ENCODE peak calls at places on chromosome 19, in ten cellular contexts. Q is neural progenitor cell; K is psoas muscle; O is mucosa of descending colon; D is tibial artery; R is left ventricle myocardium inferior; N is kidney; G is naive thymus-derived CD4-positive, alpha-beta T cell; X is heart right ventricle; B is body of pancreas. Y is an unnamed sample.

GRCh38 chr19:6239871-6240676 is 39.7 kb downstream of the MLLT1 start:
- DNase-seq in Q (peak; percentile 49), K (peak; percentile 47), O (no peak), D (no peak), R (peak; percentile 11), N (no peak), G (no peak), X (no peak), B (no peak), Y (no peak)

GRCh38 chr19:13968999-13969398 is 16.7 kb downstream of the DCAF15 start:
- DNase-seq in Q (no peak), K (no peak), O (no peak), D (no peak), R (no peak), N (no peak), G (no peak), X (no peak), B (no peak), Y (no peak)

GRCh38 chr19:29663861-29664752 is 1.2 kb upstream of the PLEKHF1 start:
- DNase-seq in Q (no peak), K (no peak), O (no peak), D (peak; percentile 69), R (no peak), N (peak; percentile 68), G (no peak), X (no peak), B (no peak), Y (no peak)

GRCh38 chr19:7226749-7227148 is 67.5 kb downstream of the INSR start:
- DNase-seq in Q (no peak), K (no peak), O (no peak), D (no peak), R (no peak), N (no peak), G (no peak), X (no peak), B (no peak), Y (no peak)

GRCh38 chr19:747432-748273 is 3.3 kb upstream of the MISP start:
- DNase-seq in Q (no peak), K (no peak), O (no peak), D (no peak), R (no peak), N (no peak), G (no peak), X (no peak), B (no peak), Y (no peak)

GRCh38 chr19:29665215-29665825 is at the start of gene PLEKHF1:
- DNase-seq in Q (peak; percentile 93), K (peak; percentile 97), O (peak; percentile 94), D (peak; percentile 95), R (peak; percentile 94), N (peak; percentile 97), G (peak; percentile 88), X (peak; percentile 94), B (peak; percentile 89), Y (peak; percentile 85)

GRCh38 chr19:35879770-35880317 is 11.5 kb downstream of the APLP1 start:
- DNase-seq in Q (peak; percentile 98), K (peak; percentile 94), O (peak; percentile 96), D (peak; percentile 87), R (peak; percentile 92), N (peak; percentile 95), G (peak; percentile 69), X (peak; percentile 93), B (peak; percentile 97), Y (peak; percentile 94)

GRCh38 chr19:9847087-9847671 is 12.1 kb downstream of the PIN1 start:
- DNase-seq in Q (peak; percentile 56), K (peak; percentile 67), O (peak; percentile 37), D (peak; percentile 78), R (no peak), N (no peak), G (no peak), X (no peak), B (peak; percentile 58), Y (peak; percentile 93)

GRCh38 chr19:33683881-33684549 is 62.3 kb downstream of the CHST8 start:
- DNase-seq in Q (peak; percentile 94), K (no peak), O (peak; percentile 13), D (no peak), R (no peak), N (peak; percentile 75), G (no peak), X (peak; percentile 33), B (peak; percentile 39), Y (peak; percentile 58)

GRCh38 chr19:50258918-50259372 is 55.5 kb downstream of the MYH14 start:
- DNase-seq in Q (peak; percentile 57), K (peak; percentile 74), O (peak; percentile 35), D (no peak), R (no peak), N (peak; percentile 70), G (no peak), X (peak; percentile 23), B (peak; percentile 3), Y (peak; percentile 42)

GRCh38 chr19:31149306-31149975 is 199.8 kb downstream of the TSHZ3 start:
- DNase-seq in Q (peak; percentile 56), K (no peak), O (no peak), D (no peak), R (no peak), N (no peak), G (no peak), X (no peak), B (no peak), Y (peak; percentile 26)

GRCh38 chr19:2254052-2254872 is 2.0 kb downstream of the JSRP1 start:
- DNase-seq in Q (peak; percentile 84), K (no peak), O (no peak), D (no peak), R (no peak), N (peak; percentile 80), G (no peak), X (no peak), B (no peak), Y (no peak)

GRCh38 chr19:36420961-36421748 is 2.7 kb upstream of the ZFP82 start:
- DNase-seq in Q (peak; percentile 15), K (no peak), O (no peak), D (peak; percentile 64), R (peak; percentile 23), N (peak; percentile 61), G (no peak), X (peak; percentile 54), B (no peak), Y (no peak)

GRCh38 chr19:45913874-45914830 is at the start of gene NANOS2:
- DNase-seq in Q (peak; percentile 84), K (peak; percentile 58), O (no peak), D (no peak), R (no peak), N (no peak), G (no peak), X (peak; percentile 34), B (no peak), Y (peak; percentile 48)

GRCh38 chr19:47049307-47049700 is 880 bp upstream of the TMEM160 start:
- DNase-seq in Q (peak; percentile 27), K (no peak), O (no peak), D (no peak), R (no peak), N (no peak), G (no peak), X (no peak), B (no peak), Y (peak; percentile 53)

GRCh38 chr19:11182994-11183393 is 14.4 kb downstream of the KANK2 start:
- DNase-seq in Q (no peak), K (no peak), O (no peak), D (no peak), R (no peak), N (no peak), G (no peak), X (no peak), B (no peak), Y (no peak)
- H3K36me3 ChIP-seq in Q (no peaks in the 10 kb centered on the region), K (no peaks in the 10 kb centered on the region), O (no peaks in the 10 kb centered on the region), D (peaks cover 36% of the 10 kb centered on the region), R (peaks cover 72% of the 10 kb centered on the region), N (peaks cover 2% of the 10 kb centered on the region), G (no peaks in the 10 kb centered on the region), X (peaks cover 77% of the 10 kb centered on the region), B (no peaks in the 10 kb centered on the region), Y (peaks cover 40% of the 10 kb centered on the region)

GRCh38 chr19:57773488-57773887 is 4.0 kb downstream of the ZNF586 start:
- DNase-seq in Q (no peak), K (no peak), O (no peak), D (no peak), R (no peak), N (no peak), G (no peak), X (no peak), B (no peak), Y (no peak)
- H3K36me3 ChIP-seq in Q (no peaks in the 10 kb centered on the region), K (peaks cover 14% of the 10 kb centered on the region), O (peaks cover 3% of the 10 kb centered on the region), D (peaks cover 84% of the 10 kb centered on the region), R (peaks cover 80% of the 10 kb centered on the region), N (peaks cover 9% of the 10 kb centered on the region), G (peaks cover 69% of the 10 kb centered on the region), X (peaks cover 75% of the 10 kb centered on the region), B (peaks cover 9% of the 10 kb centered on the region), Y (peaks cover 70% of the 10 kb centered on the region)

DNA sequence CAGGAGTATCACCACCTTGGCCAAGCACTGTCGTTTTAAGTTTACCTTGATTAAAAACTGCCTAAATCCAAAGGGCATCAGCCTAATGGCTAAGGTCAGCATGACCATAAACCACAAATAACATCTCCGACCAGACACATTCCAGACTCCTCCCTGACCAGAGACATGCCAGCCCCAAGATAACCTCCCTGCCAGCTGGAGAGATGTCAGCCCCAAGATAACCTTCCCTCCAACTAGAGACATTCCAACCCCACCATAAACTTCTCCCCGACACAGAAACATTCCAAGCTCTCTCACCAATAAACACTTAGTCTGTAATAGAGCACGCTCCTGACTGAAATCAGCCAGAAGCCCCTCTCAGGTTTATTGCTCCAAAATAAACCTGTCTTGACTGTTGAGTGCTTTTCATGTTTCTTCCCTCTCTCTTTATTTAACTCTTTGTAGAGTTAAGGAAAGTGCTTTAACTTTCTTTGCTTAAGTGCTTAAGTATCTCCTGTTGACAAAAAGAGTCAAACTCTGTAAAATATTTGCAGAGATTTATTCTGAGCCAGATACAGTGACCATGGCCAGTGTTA is 36.5 kb downstream of the WDR87 start:
- DNase-seq in Q (no peak), K (no peak), O (no peak), D (no peak), R (no peak), N (no peak), G (no peak), X (no peak), B (no peak), Y (no peak)
- H3K36me3 ChIP-seq in Q (no peaks in the 10 kb centered on the region), K (no peaks in the 10 kb centered on the region), O (no peaks in the 10 kb centered on the region), D (no peaks in the 10 kb centered on the region), R (no peaks in the 10 kb centered on the region), N (no peaks in the 10 kb centered on the region), G (no peaks in the 10 kb centered on the region), X (no peaks in the 10 kb centered on the region), B (no peaks in the 10 kb centered on the region), Y (no peaks in the 10 kb centered on the region)

GRCh38 chr19:39831679-39832078 is 2.3 kb downstream of the DYRK1B start:
- DNase-seq in Q (no peak), K (no peak), O (no peak), D (no peak), R (no peak), N (peak; percentile 64), G (no peak), X (no peak), B (no peak), Y (no peak)

GRCh38 chr19:39830847-39831246 is 3.1 kb downstream of the DYRK1B start:
- DNase-seq in Q (no peak), K (no peak), O (no peak), D (no peak), R (no peak), N (no peak), G (no peak), X (no peak), B (no peak), Y (no peak)

GRCh38 chr19:39829702-39830275 is 4.2 kb downstream of the DYRK1B start:
- DNase-seq in Q (no peak), K (no peak), O (no peak), D (no peak), R (no peak), N (no peak), G (no peak), X (no peak), B (no peak), Y (no peak)

GRCh38 chr19:39828634-39829032 is 5.3 kb downstream of the DYRK1B start:
- DNase-seq in Q (no peak), K (no peak), O (no peak), D (no peak), R (no peak), N (no peak), G (no peak), X (no peak), B (no peak), Y (no peak)

GRCh38 chr19:39830406-39830805 is 3.6 kb downstream of the DYRK1B start:
- DNase-seq in Q (no peak), K (no peak), O (no peak), D (no peak), R (no peak), N (peak; percentile 66), G (no peak), X (no peak), B (no peak), Y (no peak)
- H3K36me3 ChIP-seq in Q (peaks cover 10% of the 10 kb centered on the region), K (peaks cover 6% of the 10 kb centered on the region), O (no peaks in the 10 kb centered on the region), D (peaks cover 56% of the 10 kb centered on the region), R (peaks cover 73% of the 10 kb centered on the region), N (peaks cover 23% of the 10 kb centered on the region), G (peaks cover 59% of the 10 kb centered on the region), X (peaks cover 66% of the 10 kb centered on the region), B (peaks cover 9% of the 10 kb centered on the region), Y (peaks cover 82% of the 10 kb centered on the region)